ENCODE peak calls at places on chromosomes 1 and 21, in six cellular contexts. J, K, F, R, U and C are unnamed samples.

GRCh38 chr21:38619865-38620513 is 121.7 kb upstream of the ERG start:
- DNase-seq in J (no peak), R (no peak), K (no peak), U (no peak), F (no peak), C (no peak)

GRCh38 chr1:53077599-53077965 is 15.6 kb downstream of the PODN start:
- DNase-seq in F (no peak), J (no peak), K (no peak), U (no peak), R (no peak), C (no peak)

GRCh38 chr21:25850126-25850831 is 115.5 kb downstream of the GABPA start:
- DNase-seq in U (no peak), R (no peak), J (no peak), K (no peak), F (no peak), C (no peak)

GRCh38 chr1:155086182-155086741 is 7.6 kb downstream of the EFNA3 start:
- DNase-seq in K (peak), J (no peak), U (no peak), F (peak), R (peak), C (no peak)

GRCh38 chr21:31945576-31945975 is 72.8 kb downstream of the HUNK start:
- DNase-seq in J (no peak), F (no peak), K (no peak), R (no peak), U (no peak), C (no peak)

GRCh38 chr21:36723371-36723881 is 24.5 kb downstream of the SIM2 start:
- DNase-seq in U (no peak), F (no peak), K (no peak), R (no peak), J (no peak), C (no peak)

GRCh38 chr1:41492341-41492848 is 7.9 kb upstream of the EDN2 start:
- DNase-seq in J (no peak), F (peak), R (peak), K (peak), U (no peak), C (no peak)

GRCh38 chr21:16342932-16343331 is 613.1 kb downstream of the USP25 start:
- DNase-seq in F (peak), R (no peak), J (no peak), U (no peak), K (no peak), C (no peak)

GRCh38 chr21:37804001-37804400 is 112.3 kb downstream of the KCNJ6 start:
- DNase-seq in K (no peak), U (no peak), R (no peak), F (no peak), J (no peak), C (no peak)

GRCh38 chr1:50976890-50977574 is 7.0 kb downstream of the CDKN2C start:
- DNase-seq in J (no peak), U (no peak), F (peak), K (peak), R (peak), C (no peak)

GRCh38 chr1:13661539-13661938 is 38.4 kb upstream of the PRDM2 start:
- DNase-seq in U (no peak), K (no peak), R (no peak), J (no peak), F (no peak), C (no peak)

GRCh38 chr1:25541889-25542658 is 1.3 kb upstream of the LDLRAP1 start:
- DNase-seq in F (no peak), K (no peak), R (no peak), U (no peak), J (no peak), C (no peak)

GRCh38 chr1:244029137-244029536 is 21.9 kb upstream of the ZBTB18 start:
- DNase-seq in J (no peak), U (no peak), R (no peak), F (no peak), K (no peak), C (no peak)

DNA sequence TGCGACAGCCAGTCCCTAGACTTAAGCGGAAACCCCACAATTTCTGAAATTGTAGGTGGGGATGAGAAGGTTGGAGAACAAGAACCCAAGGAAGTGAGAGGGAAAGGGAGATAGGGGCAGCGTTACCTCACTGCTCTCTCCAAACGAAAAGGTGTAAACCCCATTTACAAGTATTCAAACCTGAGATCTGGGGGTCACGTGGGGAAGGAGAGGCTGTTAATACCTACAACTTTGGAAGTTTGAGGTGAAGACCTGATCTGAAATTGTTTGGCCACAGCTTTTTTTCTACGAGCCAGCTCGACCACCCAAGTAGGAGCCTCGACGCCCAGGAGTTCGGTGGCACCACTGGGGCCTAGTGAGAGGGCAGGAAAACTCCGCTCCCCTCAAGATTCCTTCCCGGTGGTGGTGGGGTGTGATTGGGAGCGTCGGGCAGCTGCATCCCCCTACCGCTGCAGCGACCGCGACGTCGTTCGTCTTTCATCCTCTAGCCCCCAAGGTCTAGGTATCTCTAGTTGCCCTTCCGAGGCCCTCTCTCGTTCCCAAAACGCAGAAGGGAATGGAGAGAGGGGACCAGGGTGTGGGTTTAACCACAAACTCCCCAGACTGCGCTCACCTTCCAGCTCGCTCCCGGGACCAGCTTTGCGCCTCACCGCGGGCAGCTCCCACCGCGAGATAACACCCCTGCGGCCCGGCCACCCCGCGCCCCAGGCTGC is 907 bp downstream of the PTPN14 start:
- DNase-seq in F (peak), J (no peak), K (no peak), R (no peak), U (no peak), C (no peak)
- TF ChIP-seq POLR2AphosphoS5 in F (no peak), J (no peak), K (no peak), R (no peak), U (no peak), C (no peak)

GRCh38 chr1:998905-999796 is 746 bp downstream of the HES4 start:
- DNase-seq in U (no peak), J (no peak), F (peak), R (no peak), K (peak), C (no peak)

GRCh38 chr1:999797-1000356 is at the start of gene HES4:
- DNase-seq in J (peak), F (peak), K (no peak), R (peak), U (no peak), C (peak)

GRCh38 chr1:1001631-1002300 is 1.9 kb upstream of the HES4 start:
- DNase-seq in R (peak), F (peak), U (no peak), J (peak), K (peak), C (no peak)

GRCh38 chr1:1001057-1001630 is 1.2 kb upstream of the HES4 start:
- DNase-seq in U (no peak), R (no peak), J (no peak), F (peak), K (peak), C (no peak)

GRCh38 chr1:1000357-1001056 is 610 bp upstream of the HES4 start:
- DNase-seq in K (peak), U (peak), R (peak), F (peak), J (peak), C (no peak)
- TF ChIP-seq EZH2 in K (no peak), U (no peak), R (no peak), F (no peak), J (no peak), C (no peak)

GRCh38 chr1:91757760-91758545 is 128.0 kb downstream of the TGFBR3 start:
- DNase-seq in R (no peak), U (no peak), F (no peak), J (no peak), K (no peak), C (no peak)

GRCh38 chr1:91755888-91756287 is 130.1 kb downstream of the TGFBR3 start:
- DNase-seq in U (no peak), R (no peak), K (no peak), F (no peak), J (no peak), C (no peak)

GRCh38 chr1:91754348-91754747 is 131.6 kb downstream of the TGFBR3 start:
- DNase-seq in R (no peak), F (no peak), J (no peak), K (no peak), U (no peak), C (no peak)

GRCh38 chr1:91753878-91754277 is 132.1 kb downstream of the TGFBR3 start:
- DNase-seq in R (no peak), U (no peak), F (no peak), K (no peak), J (no peak), C (no peak)

DNA sequence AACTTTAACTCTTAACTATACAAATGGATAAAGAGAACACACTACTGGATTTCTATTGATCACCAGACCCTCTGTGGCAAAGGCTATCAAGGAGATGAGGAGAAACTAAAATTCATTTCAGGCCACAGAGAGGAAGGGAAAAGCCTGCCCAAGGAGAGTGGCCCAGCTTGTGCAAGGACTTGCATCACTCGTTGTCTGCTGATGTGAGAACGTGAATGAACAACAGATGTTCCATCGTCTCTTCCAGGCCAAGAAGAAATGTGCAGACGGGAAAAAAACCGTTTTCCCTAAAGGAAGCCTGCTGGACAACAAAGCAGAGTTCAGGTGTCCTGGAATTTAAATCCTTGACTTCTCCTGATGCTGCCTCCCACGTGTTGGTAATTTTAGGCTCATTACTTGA is 130.8 kb downstream of the TGFBR3 start:
- DNase-seq in R (no peak), F (no peak), J (no peak), K (no peak), U (no peak), C (no peak)
- TF ChIP-seq POLR2AphosphoS5 in R (no peak), F (no peak), J (no peak), K (no peak), U (no peak), C (no peak)

DNA sequence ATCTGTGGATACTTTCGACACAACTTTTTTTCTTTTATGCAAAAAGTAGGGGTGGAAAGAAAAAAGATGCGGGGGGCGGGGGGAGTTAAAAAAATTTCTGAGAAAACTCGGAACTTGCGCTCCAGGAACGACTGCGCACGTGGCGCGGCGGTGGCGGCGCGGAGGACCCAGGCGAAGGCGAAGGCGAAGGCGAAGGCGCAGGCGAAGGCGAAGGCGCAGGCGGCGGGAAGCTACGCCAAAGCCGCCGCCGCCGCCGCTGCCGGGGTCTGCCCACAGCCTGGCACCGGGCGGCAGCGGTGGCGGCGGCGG is 208 bp upstream of the BARHL2 start:
- DNase-seq in J (no peak), F (peak), K (no peak), U (no peak), R (no peak), C (no peak)
- TF ChIP-seq EZH2 in J (no peak), F (no peak), K (no peak), U (no peak), R (no peak), C (no peak)

DNA sequence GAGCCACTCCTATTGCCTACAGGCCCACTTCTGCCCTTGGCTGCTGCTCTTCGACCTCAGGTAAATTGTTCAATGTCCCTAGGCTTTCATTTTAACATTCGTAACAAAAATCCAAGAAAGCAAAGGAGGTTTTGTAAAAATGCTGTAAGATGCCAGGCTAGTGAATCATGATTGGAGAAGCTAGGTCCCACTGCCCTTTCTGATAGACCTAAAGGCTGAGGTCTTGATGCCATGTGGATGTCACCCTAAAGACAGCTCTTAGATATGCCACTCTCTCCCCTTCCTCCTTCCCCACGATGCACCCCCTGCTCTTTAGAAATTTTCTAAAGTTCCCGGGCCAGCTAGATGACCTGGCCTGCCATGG is 9.9 kb upstream of the TMEM39B start:
- DNase-seq in R (no peak), J (no peak), U (no peak), K (no peak), F (no peak), C (no peak)
- TF ChIP-seq POLR2AphosphoS5 in R (no peak), J (no peak), U (no peak), K (no peak), F (no peak), C (no peak)

GRCh38 chr1:217134857-217135568 is 411.8 kb upstream of the ESRRG start:
- DNase-seq in K (no peak), F (peak), J (no peak), U (no peak), R (no peak), C (no peak)
- TF ChIP-seq EZH2 in K (no peak), F (no peak), J (no peak), U (no peak), R (no peak), C (no peak)

GRCh38 chr1:234571692-234572091 is 38.3 kb downstream of the IRF2BP2 start:
- DNase-seq in K (no peak), U (no peak), R (no peak), F (no peak), J (no peak), C (no peak)

GRCh38 chr1:234570336-234570735 is 39.6 kb downstream of the IRF2BP2 start:
- DNase-seq in K (no peak), J (no peak), U (no peak), R (no peak), F (no peak), C (no peak)

GRCh38 chr1:234570741-234571140 is 39.2 kb downstream of the IRF2BP2 start:
- DNase-seq in J (no peak), K (no peak), U (no peak), F (no peak), R (no peak), C (no peak)

GRCh38 chr1:234572966-234573365 is 37.0 kb downstream of the IRF2BP2 start:
- DNase-seq in K (no peak), R (no peak), F (no peak), J (no peak), U (no peak), C (no peak)

DNA sequence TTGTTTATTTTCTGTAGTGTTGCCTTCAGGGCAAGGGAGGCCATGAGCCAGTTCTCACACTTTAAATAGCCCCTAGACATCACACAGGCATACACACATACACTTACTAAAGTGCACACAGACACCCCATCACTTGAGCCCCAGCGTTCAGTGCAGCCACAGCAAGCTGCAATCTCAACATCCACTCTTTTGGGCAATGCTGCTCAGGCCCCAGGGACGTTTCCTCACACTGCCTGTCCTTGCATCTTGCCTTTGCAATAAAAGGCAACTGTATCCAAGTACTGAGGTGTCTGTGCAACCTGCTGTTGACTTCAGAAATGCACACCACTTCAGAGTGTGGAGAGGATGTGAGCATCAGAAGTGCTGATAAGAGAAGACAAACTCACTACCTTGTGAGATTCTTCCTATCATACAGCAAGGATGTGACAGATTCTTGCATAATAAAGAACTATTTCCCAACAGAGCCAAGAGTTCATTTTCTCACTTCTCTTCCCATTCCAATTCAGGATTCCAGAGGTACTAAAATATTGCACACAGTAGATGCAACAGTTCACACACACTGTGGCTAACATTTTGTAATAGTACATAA is 36.2 kb downstream of the IRF2BP2 start:
- DNase-seq in J (no peak), F (no peak), K (no peak), R (no peak), U (no peak), C (no peak)
- TF ChIP-seq POLR2AphosphoS5 in J (no peak), F (no peak), K (no peak), R (no peak), U (no peak), C (no peak)

GRCh38 chr1:147598631-147599361 is 57.5 kb downstream of the BCL9 start:
- DNase-seq in J (no peak), R (no peak), U (no peak), F (peak), K (no peak), C (no peak)
- TF ChIP-seq EZH2 in J (no peak), R (no peak), U (no peak), F (no peak), K (no peak), C (no peak)

DNA sequence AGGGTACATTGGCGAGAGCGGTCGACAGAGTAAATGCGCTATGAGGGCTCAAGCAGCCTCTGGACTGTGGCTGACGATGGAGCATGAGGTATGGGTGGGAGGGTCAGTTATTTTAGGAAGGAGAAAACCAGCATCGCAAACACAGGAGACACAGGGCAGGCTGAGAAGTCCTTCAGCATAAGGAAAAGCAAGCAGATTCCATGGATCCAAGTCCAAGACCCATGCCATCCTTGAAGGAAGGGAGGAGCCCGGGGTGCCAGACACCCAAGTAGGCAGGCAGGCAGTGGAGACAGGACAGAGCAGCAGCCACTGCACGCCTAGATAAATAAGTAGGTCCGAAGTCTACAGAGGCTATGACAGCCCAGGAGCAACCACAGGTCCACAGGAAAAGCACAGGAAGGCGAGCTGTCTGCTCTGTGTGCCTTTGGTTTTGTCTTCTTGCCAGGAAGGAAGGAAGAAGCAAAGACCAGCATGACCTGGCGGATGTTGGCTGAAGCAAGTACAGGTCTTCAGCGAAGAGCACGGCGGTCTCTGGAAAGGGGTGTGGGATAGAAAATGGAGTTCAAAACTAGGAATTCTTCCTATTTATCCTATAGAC is 76.4 kb upstream of the SLC45A1 start:
- DNase-seq in R (peak), J (no peak), K (no peak), U (no peak), F (no peak), C (no peak)
- TF ChIP-seq POLR2AphosphoS5 in R (no peak), J (no peak), K (no peak), U (no peak), F (no peak), C (no peak)

DNA sequence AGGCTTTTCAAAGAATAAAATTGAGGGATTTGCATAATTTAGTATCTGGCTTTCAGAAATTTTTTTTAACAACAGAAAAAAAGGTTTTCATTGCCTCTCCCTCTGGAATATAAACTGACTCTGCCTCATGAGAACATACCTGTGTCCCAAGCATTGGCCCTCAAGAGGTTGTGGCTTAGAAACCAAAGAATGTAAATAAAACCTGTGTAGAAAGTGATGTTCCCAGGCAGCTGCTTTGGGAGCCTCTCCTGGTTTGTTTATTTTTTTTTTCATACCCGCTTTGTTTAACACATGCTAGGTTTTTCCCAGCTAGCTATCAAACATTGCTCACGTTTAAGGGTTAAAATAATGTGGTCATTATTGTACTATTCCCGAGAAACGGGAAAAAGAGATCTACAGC is 40.5 kb upstream of the IFNAR2 start:
- DNase-seq in J (no peak), K (no peak), U (no peak), F (no peak), R (no peak), C (no peak)
- TF ChIP-seq EZH2 in J (no peak), K (no peak), U (no peak), F (no peak), R (no peak), C (no peak)